ENCODE peak calls at places on chromosomes 13 and 19, in seven cellular contexts. One of them, this sample, is unnamed.

GRCh38 chr19:47657719-47658118 is 48.8 kb downstream of the BICRA start:
- DNase-seq in breast epithelium: no peak
- DNase-seq in HL-60: no peak
- DNase-seq in Panc1: no peak
- DNase-seq in SK-N-MC: no peak
- DNase-seq in HCT116: no peak
- DNase-seq in stomach: no peak
- DNase-seq in this sample: no peak

GRCh38 chr19:55251296-55252081 is 7.3 kb downstream of the PPP6R1 start:
- DNase-seq in stomach: peak
- DNase-seq in breast epithelium: no peak
- DNase-seq in HL-60: peak
- DNase-seq in SK-N-MC: no peak
- DNase-seq in Panc1: no peak
- DNase-seq in HCT116: no peak
- DNase-seq in this sample: no peak

GRCh38 chr13:83503424-83503823 is 378.9 kb downstream of the SLITRK1 start:
- DNase-seq in Panc1: no peak
- DNase-seq in SK-N-MC: no peak
- DNase-seq in HL-60: no peak
- DNase-seq in stomach: no peak
- DNase-seq in HCT116: no peak
- DNase-seq in breast epithelium: no peak
- DNase-seq in this sample: no peak

GRCh38 chr19:2308114-2308556 is at the start of gene LINGO3:
- DNase-seq in HCT116: no peak
- DNase-seq in SK-N-MC: no peak
- DNase-seq in breast epithelium: no peak
- DNase-seq in Panc1: no peak
- DNase-seq in HL-60: no peak
- DNase-seq in stomach: no peak
- DNase-seq in this sample: no peak

GRCh38 chr19:46040952-46041500 is at the start of gene IGFL4:
- DNase-seq in HL-60: no peak
- DNase-seq in HCT116: no peak
- DNase-seq in SK-N-MC: peak
- DNase-seq in breast epithelium: no peak
- DNase-seq in Panc1: no peak
- DNase-seq in stomach: no peak
- DNase-seq in this sample: no peak

GRCh38 chr13:48004201-48004600 is 3.1 kb upstream of the SUCLA2 start:
- DNase-seq in Panc1: no peak
- DNase-seq in HCT116: no peak
- DNase-seq in breast epithelium: no peak
- DNase-seq in SK-N-MC: no peak
- DNase-seq in HL-60: peak
- DNase-seq in stomach: no peak
- DNase-seq in this sample: no peak

GRCh38 chr19:45444318-45445041 is 20.8 kb upstream of the ERCC1 start:
- DNase-seq in Panc1: no peak
- DNase-seq in breast epithelium: peak
- DNase-seq in SK-N-MC: no peak
- DNase-seq in stomach: peak
- DNase-seq in HL-60: peak
- DNase-seq in HCT116: no peak
- DNase-seq in this sample: peak

GRCh38 chr13:81927347-81927746 is 1586.4 kb upstream of the SPRY2 start:
- DNase-seq in breast epithelium: no peak
- DNase-seq in HCT116: no peak
- DNase-seq in SK-N-MC: no peak
- DNase-seq in HL-60: no peak
- DNase-seq in stomach: no peak
- DNase-seq in Panc1: no peak
- DNase-seq in this sample: no peak

GRCh38 chr19:45528149-45528743 is 21.0 kb downstream of the VASP start:
- DNase-seq in stomach: no peak
- DNase-seq in breast epithelium: peak
- DNase-seq in HL-60: no peak
- DNase-seq in HCT116: no peak
- DNase-seq in Panc1: no peak
- DNase-seq in SK-N-MC: no peak
- DNase-seq in this sample: no peak

GRCh38 chr19:36103842-36104552 is 6.9 kb upstream of the OVOL3 start:
- DNase-seq in stomach: no peak
- DNase-seq in SK-N-MC: no peak
- DNase-seq in HCT116: no peak
- DNase-seq in Panc1: no peak
- DNase-seq in breast epithelium: no peak
- DNase-seq in HL-60: no peak
- DNase-seq in this sample: no peak

GRCh38 chr19:19399733-19400438 is 5.6 kb upstream of the GATAD2A start:
- DNase-seq in SK-N-MC: no peak
- DNase-seq in stomach: no peak
- DNase-seq in breast epithelium: no peak
- DNase-seq in HL-60: no peak
- DNase-seq in Panc1: no peak
- DNase-seq in HCT116: no peak
- DNase-seq in this sample: no peak

GRCh38 chr19:15841875-15842569 is 26.6 kb upstream of the OR10H1 start:
- DNase-seq in SK-N-MC: no peak
- DNase-seq in stomach: no peak
- DNase-seq in HL-60: no peak
- DNase-seq in Panc1: no peak
- DNase-seq in HCT116: no peak
- DNase-seq in breast epithelium: no peak
- DNase-seq in this sample: no peak

GRCh38 chr19:2552859-2553258 is 76.9 kb downstream of the GADD45B start:
- DNase-seq in HCT116: no peak
- DNase-seq in stomach: no peak
- DNase-seq in breast epithelium: no peak
- DNase-seq in SK-N-MC: peak
- DNase-seq in Panc1: no peak
- DNase-seq in HL-60: peak
- DNase-seq in this sample: no peak

GRCh38 chr19:13033819-13034611 is 38.7 kb downstream of the NFIX start:
- DNase-seq in stomach: peak
- DNase-seq in HL-60: peak
- DNase-seq in breast epithelium: peak
- DNase-seq in Panc1: no peak
- DNase-seq in HCT116: peak
- DNase-seq in SK-N-MC: no peak
- DNase-seq in this sample: peak

GRCh38 chr13:67193979-67194378 is 36.2 kb downstream of the PCDH9 start:
- DNase-seq in SK-N-MC: no peak
- DNase-seq in breast epithelium: no peak
- DNase-seq in stomach: no peak
- DNase-seq in Panc1: no peak
- DNase-seq in HCT116: no peak
- DNase-seq in HL-60: no peak
- DNase-seq in this sample: no peak

GRCh38 chr19:345320-345879 is 804 bp upstream of the MIER2 start:
- DNase-seq in stomach: no peak
- DNase-seq in breast epithelium: no peak
- DNase-seq in HL-60: no peak
- DNase-seq in Panc1: no peak
- DNase-seq in HCT116: no peak
- DNase-seq in SK-N-MC: no peak
- DNase-seq in this sample: no peak
- H3K4me3 ChIP-seq in stomach: peak
- H3K4me3 ChIP-seq in breast epithelium: no peak
- H3K4me3 ChIP-seq in HL-60: no peak
- H3K4me3 ChIP-seq in Panc1: peak
- H3K4me3 ChIP-seq in HCT116: no peak
- H3K4me3 ChIP-seq in SK-N-MC: peak
- H3K4me3 ChIP-seq in this sample: peak

GRCh38 chr19:17686592-17687042 is 1.5 kb downstream of the UNC13A start:
- DNase-seq in Panc1: no peak
- DNase-seq in HCT116: peak
- DNase-seq in breast epithelium: no peak
- DNase-seq in HL-60: no peak
- DNase-seq in stomach: no peak
- DNase-seq in SK-N-MC: no peak
- DNase-seq in this sample: peak
- TF ChIP-seq POLR2AphosphoS5 in Panc1: no peak
- TF ChIP-seq POLR2AphosphoS5 in HCT116: peak
- TF ChIP-seq POLR2AphosphoS5 in breast epithelium: no peak
- TF ChIP-seq POLR2AphosphoS5 in HL-60: no peak
- TF ChIP-seq POLR2AphosphoS5 in stomach: no peak
- TF ChIP-seq POLR2AphosphoS5 in SK-N-MC: no peak
- TF ChIP-seq POLR2AphosphoS5 in this sample: no peak

GRCh38 chr13:59880468-59880867 is 283.3 kb downstream of the DIAPH3 start:
- DNase-seq in breast epithelium: no peak
- DNase-seq in Panc1: no peak
- DNase-seq in HCT116: no peak
- DNase-seq in stomach: no peak
- DNase-seq in HL-60: no peak
- DNase-seq in SK-N-MC: no peak
- DNase-seq in this sample: no peak

GRCh38 chr13:59877933-59878332 is 285.8 kb downstream of the DIAPH3 start:
- DNase-seq in SK-N-MC: no peak
- DNase-seq in Panc1: no peak
- DNase-seq in stomach: no peak
- DNase-seq in HCT116: no peak
- DNase-seq in breast epithelium: no peak
- DNase-seq in HL-60: no peak
- DNase-seq in this sample: no peak

GRCh38 chr13:59888408-59888807 is 275.3 kb downstream of the DIAPH3 start:
- DNase-seq in Panc1: no peak
- DNase-seq in stomach: no peak
- DNase-seq in HL-60: no peak
- DNase-seq in SK-N-MC: no peak
- DNase-seq in HCT116: no peak
- DNase-seq in breast epithelium: no peak
- DNase-seq in this sample: no peak

GRCh38 chr13:59879281-59879680 is 284.4 kb downstream of the DIAPH3 start:
- DNase-seq in HCT116: no peak
- DNase-seq in HL-60: no peak
- DNase-seq in Panc1: no peak
- DNase-seq in breast epithelium: no peak
- DNase-seq in SK-N-MC: no peak
- DNase-seq in stomach: no peak
- DNase-seq in this sample: no peak

DNA sequence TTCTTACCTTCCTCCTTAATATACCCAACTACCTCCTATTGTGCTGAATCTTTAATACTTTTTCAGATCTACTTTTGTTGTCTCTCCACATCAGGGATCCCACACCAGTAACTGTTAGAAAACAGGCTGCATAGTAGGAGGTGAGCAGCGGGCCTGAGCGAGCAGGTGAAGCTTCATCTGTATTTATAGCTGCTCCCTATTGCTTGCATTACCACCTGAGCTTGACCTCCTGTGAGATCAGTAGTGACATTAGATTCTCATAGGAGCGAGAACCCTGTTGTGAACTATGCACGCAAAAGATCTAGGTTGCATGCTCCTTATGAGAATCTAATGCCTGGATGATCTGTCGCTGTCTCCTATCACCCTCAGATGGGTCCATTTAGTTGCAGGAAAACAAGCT is 279.8 kb downstream of the DIAPH3 start:
- DNase-seq in HCT116: no peak
- DNase-seq in stomach: no peak
- DNase-seq in breast epithelium: no peak
- DNase-seq in Panc1: no peak
- DNase-seq in HL-60: no peak
- DNase-seq in SK-N-MC: no peak
- DNase-seq in this sample: no peak
- H3K27ac ChIP-seq in HCT116: no peak
- H3K27ac ChIP-seq in stomach: no peak
- H3K27ac ChIP-seq in breast epithelium: no peak
- H3K27ac ChIP-seq in Panc1: no peak
- H3K27ac ChIP-seq in HL-60: no peak
- H3K27ac ChIP-seq in SK-N-MC: no peak
- H3K27ac ChIP-seq in this sample: no peak

GRCh38 chr13:30871713-30872029 is 34.4 kb upstream of the MEDAG start:
- DNase-seq in Panc1: no peak
- DNase-seq in HCT116: no peak
- DNase-seq in SK-N-MC: no peak
- DNase-seq in HL-60: no peak
- DNase-seq in breast epithelium: no peak
- DNase-seq in stomach: no peak
- DNase-seq in this sample: no peak

GRCh38 chr13:30872195-30872594 is 33.9 kb upstream of the MEDAG start:
- DNase-seq in HCT116: no peak
- DNase-seq in stomach: no peak
- DNase-seq in Panc1: no peak
- DNase-seq in SK-N-MC: no peak
- DNase-seq in HL-60: no peak
- DNase-seq in breast epithelium: no peak
- DNase-seq in this sample: no peak

GRCh38 chr13:30874111-30874510 is 32.0 kb upstream of the MEDAG start:
- DNase-seq in HL-60: no peak
- DNase-seq in SK-N-MC: no peak
- DNase-seq in breast epithelium: no peak
- DNase-seq in Panc1: no peak
- DNase-seq in stomach: no peak
- DNase-seq in HCT116: no peak
- DNase-seq in this sample: no peak

GRCh38 chr13:30873519-30873918 is 32.6 kb upstream of the MEDAG start:
- DNase-seq in Panc1: no peak
- DNase-seq in SK-N-MC: no peak
- DNase-seq in breast epithelium: no peak
- DNase-seq in HCT116: no peak
- DNase-seq in stomach: no peak
- DNase-seq in HL-60: no peak
- DNase-seq in this sample: no peak

GRCh38 chr13:30872685-30873443 is 33.2 kb upstream of the MEDAG start:
- DNase-seq in HL-60: no peak
- DNase-seq in HCT116: no peak
- DNase-seq in Panc1: no peak
- DNase-seq in stomach: no peak
- DNase-seq in breast epithelium: peak
- DNase-seq in SK-N-MC: no peak
- DNase-seq in this sample: no peak
- H3K4me3 ChIP-seq in HL-60: no peak
- H3K4me3 ChIP-seq in HCT116: no peak
- H3K4me3 ChIP-seq in Panc1: no peak
- H3K4me3 ChIP-seq in stomach: no peak
- H3K4me3 ChIP-seq in breast epithelium: no peak
- H3K4me3 ChIP-seq in SK-N-MC: peak
- H3K4me3 ChIP-seq in this sample: no peak

This sample was measured in upper lobe of left lung.